ENCODE peak calls at places on chromosomes 13 and 19, in four cellular contexts. Q, L, H and J are unnamed samples.

GRCh38 chr19:50362030-50362412 is 3.4 kb downstream of the NAPSA start:
- DNase-seq in L (no peak), H (no peak), Q (no peak), J (no peak)

GRCh38 chr19:44574201-44574950 is 39.0 kb upstream of the IGSF23 start:
- DNase-seq in Q (no peak), L (no peak), H (no peak), J (no peak)

GRCh38 chr19:13056052-13056660 is 46.5 kb downstream of the LYL1 start:
- DNase-seq in H (no peak), Q (peak), L (no peak), J (no peak)

GRCh38 chr13:85543144-85543543 is 256.1 kb downstream of the SLITRK6 start:
- DNase-seq in H (no peak), L (no peak), Q (no peak), J (no peak)

GRCh38 chr13:97353927-97354326 is 80.0 kb upstream of the RAP2A start:
- DNase-seq in H (no peak), Q (no peak), L (no peak), J (no peak)

GRCh38 chr13:102779426-102780159 is 6.0 kb upstream of the TEX30 start:
- DNase-seq in H (no peak), Q (no peak), L (no peak), J (no peak)

GRCh38 chr13:80562423-80562822 is 221.5 kb upstream of the SPRY2 start:
- DNase-seq in H (peak), Q (no peak), L (no peak), J (no peak)

GRCh38 chr13:89380101-89380500 is 1708.9 kb downstream of the SLITRK5 start:
- DNase-seq in Q (no peak), H (no peak), L (peak), J (no peak)

GRCh38 chr13:45786293-45786920 is 65.1 kb downstream of the SIAH3 start:
- DNase-seq in H (no peak), Q (no peak), L (no peak), J (no peak)

GRCh38 chr13:32056316-32056715 is 24.7 kb downstream of the FRY start:
- DNase-seq in H (no peak), Q (no peak), L (no peak), J (no peak)

GRCh38 chr19:14482112-14482941 is 7.2 kb upstream of the PTGER1 start:
- DNase-seq in Q (no peak), H (peak), L (no peak), J (no peak)

GRCh38 chr19:55642153-55643002 is 1.1 kb upstream of the ZNF581 start:
- DNase-seq in L (no peak), Q (peak), H (peak), J (no peak)

GRCh38 chr19:855566-856120 is 3.5 kb downstream of the ELANE start:
- DNase-seq in L (no peak), H (no peak), Q (peak), J (no peak)

GRCh38 chr13:73338389-73338788 is 279.6 kb downstream of the KLF5 start:
- DNase-seq in Q (no peak), L (no peak), H (no peak), J (no peak)

GRCh38 chr13:73340069-73340468 is 281.3 kb downstream of the KLF5 start:
- DNase-seq in H (no peak), L (no peak), Q (no peak), J (no peak)

GRCh38 chr13:73339086-73339485 is 280.3 kb downstream of the KLF5 start:
- DNase-seq in L (no peak), Q (no peak), H (no peak), J (no peak)

GRCh38 chr13:73337511-73337910 is 278.7 kb downstream of the KLF5 start:
- DNase-seq in Q (no peak), L (no peak), H (no peak), J (no peak)

DNA sequence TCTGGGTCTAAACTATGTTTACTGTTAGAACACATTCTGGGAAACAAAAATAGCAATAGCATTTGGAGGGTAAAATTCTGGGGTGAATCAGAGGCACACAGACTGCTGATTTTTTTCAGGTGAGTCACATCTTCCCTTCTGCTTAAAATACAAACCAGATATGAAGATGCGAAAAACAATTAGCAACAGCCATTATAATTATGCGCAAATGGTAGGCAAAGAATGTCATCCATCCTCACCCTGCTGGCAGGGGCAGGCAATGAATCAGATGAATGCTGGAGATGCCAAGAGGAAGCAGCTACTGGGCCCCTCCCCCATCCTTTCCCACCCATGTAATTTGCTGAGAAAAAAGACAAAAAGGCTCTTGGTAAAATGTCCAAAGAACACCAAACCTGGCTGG is 282.9 kb downstream of the KLF5 start:
- DNase-seq in L (no peak), Q (no peak), H (no peak), J (no peak)
- TF ChIP-seq TCF7 in L (no peak), Q (no peak), H (no peak), J (no peak)

GRCh38 chr13:33450956-33451709 is 165.6 kb upstream of the STARD13 start:
- DNase-seq in L (no peak), H (no peak), Q (no peak), J (no peak)

GRCh38 chr13:33454844-33455256 is 169.3 kb upstream of the STARD13 start:
- DNase-seq in Q (no peak), H (no peak), L (no peak), J (no peak)

GRCh38 chr13:33452873-33453558 is 167.5 kb upstream of the STARD13 start:
- DNase-seq in L (no peak), Q (no peak), H (no peak), J (no peak)

GRCh38 chr13:33455291-33455690 is 169.7 kb upstream of the STARD13 start:
- DNase-seq in L (no peak), Q (no peak), H (no peak), J (no peak)

DNA sequence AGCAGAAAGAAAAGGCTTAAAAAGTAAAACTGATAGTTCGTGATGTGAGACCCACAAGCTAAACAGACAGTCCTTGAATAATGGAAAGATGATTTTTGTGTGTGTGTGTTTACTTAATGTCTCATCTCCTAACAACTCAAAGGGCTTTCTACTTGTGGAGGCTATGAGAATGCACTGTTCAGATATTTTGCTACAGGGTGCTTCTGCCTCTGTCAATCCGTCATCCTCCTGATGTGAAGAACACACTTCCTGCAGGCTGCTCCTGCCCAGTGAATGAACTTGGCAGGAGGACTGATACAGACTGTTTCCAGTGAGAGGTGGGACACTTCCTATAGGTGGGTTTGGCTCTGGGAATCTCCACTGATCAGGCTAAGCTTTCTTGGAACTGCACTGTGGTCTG is 168.4 kb upstream of the STARD13 start:
- DNase-seq in H (no peak), L (peak), Q (no peak), J (no peak)
- TF ChIP-seq TCF7 in H (no peak), L (no peak), Q (no peak), J (no peak)

GRCh38 chr13:27788271-27788670 is 4.0 kb upstream of the GSX1 start:
- DNase-seq in L (no peak), Q (no peak), H (no peak), J (no peak)

GRCh38 chr13:27783111-27783510 is 9.2 kb upstream of the GSX1 start:
- DNase-seq in Q (peak), H (peak), L (peak), J (no peak)
- TF ChIP-seq TCF7 in Q (no peak), H (no peak), L (no peak), J (no peak)

GRCh38 chr19:54389556-54389955 is 24.8 kb upstream of the LAIR1 start:
- DNase-seq in Q (no peak), H (no peak), L (no peak), J (no peak)
- TF ChIP-seq TCF7 in Q (no peak), H (no peak), L (no peak), J (no peak)

GRCh38 chr13:106626473-106626872 is 58.5 kb upstream of the ARGLU1 start:
- DNase-seq in L (no peak), H (no peak), Q (no peak), J (no peak)
- TF ChIP-seq TCF7 in L (no peak), H (no peak), Q (no peak), J (no peak)

DNA sequence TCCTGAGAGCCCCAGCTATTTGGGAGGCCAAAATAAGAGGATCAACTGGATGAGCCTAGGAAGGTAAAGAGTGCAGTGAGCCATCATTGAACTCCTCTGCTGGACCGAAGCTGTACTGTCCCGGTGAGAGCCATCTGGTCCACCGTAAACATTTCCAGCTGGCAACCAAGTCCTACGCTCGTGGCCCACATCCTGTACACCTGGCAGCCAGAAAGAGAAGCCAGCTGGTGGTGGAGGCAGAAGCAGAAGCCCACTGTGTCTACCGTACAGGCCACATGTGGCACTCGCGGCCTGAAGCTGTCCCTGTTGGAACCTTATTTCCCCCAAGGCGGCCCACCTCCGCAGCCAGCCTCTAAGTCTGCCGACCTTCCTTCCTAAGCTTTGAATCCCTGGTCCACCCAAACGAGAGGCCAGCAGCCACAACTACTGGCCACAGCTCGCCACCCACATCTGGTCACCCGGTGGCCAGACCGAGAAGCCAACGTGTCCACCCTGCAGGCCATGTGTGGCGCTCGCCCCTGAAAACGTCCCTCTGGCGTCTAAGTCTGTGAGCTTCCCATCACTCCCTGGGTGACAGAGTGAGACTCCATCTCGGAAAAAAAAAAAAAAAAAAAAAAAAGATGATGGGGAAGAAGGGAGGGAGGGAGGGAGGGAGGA is 14.2 kb upstream of the ZNF91 start:
- DNase-seq in Q (no peak), L (no peak), H (no peak), J (no peak)
- TF ChIP-seq TCF7 in Q (no peak), L (no peak), H (no peak), J (no peak)

GRCh38 chr13:111480976-111481375 is 160.5 kb downstream of the TEX29 start:
- DNase-seq in H (no peak), L (no peak), Q (no peak), J (no peak)
- TF ChIP-seq TCF7 in H (no peak), L (no peak), Q (no peak), J (no peak)